ENCODE peak calls at places on chromosomes 6 and 20, in seven cellular contexts. One of them, this sample, is unnamed.

GRCh38 chr6:89952696-89953095 is 58.4 kb downstream of the GJA10 start:
- DNase-seq in IMR-90: peak
- DNase-seq in lower leg skin: no peak
- DNase-seq in H54: no peak
- DNase-seq in tibial nerve: no peak
- DNase-seq in breast epithelium: no peak
- DNase-seq in heart left ventricle: no peak
- DNase-seq in this sample: no peak

GRCh38 chr20:62258499-62259293 is 20.4 kb downstream of the OSBPL2 start:
- DNase-seq in IMR-90: peak
- DNase-seq in lower leg skin: no peak
- DNase-seq in H54: peak
- DNase-seq in tibial nerve: no peak
- DNase-seq in breast epithelium: no peak
- DNase-seq in heart left ventricle: peak
- DNase-seq in this sample: no peak

GRCh38 chr6:158039571-158040050 is 57.9 kb downstream of the SYNJ2 start:
- DNase-seq in IMR-90: peak
- DNase-seq in lower leg skin: no peak
- DNase-seq in H54: no peak
- DNase-seq in tibial nerve: no peak
- DNase-seq in breast epithelium: no peak
- DNase-seq in heart left ventricle: peak
- DNase-seq in this sample: no peak

GRCh38 chr20:8510808-8511207 is 378.7 kb downstream of the PLCB1 start:
- DNase-seq in IMR-90: no peak
- DNase-seq in lower leg skin: no peak
- DNase-seq in H54: no peak
- DNase-seq in tibial nerve: no peak
- DNase-seq in breast epithelium: no peak
- DNase-seq in heart left ventricle: no peak
- DNase-seq in this sample: no peak

GRCh38 chr6:54299542-54300269 is 8.5 kb upstream of the TINAG start:
- DNase-seq in IMR-90: peak
- DNase-seq in lower leg skin: no peak
- DNase-seq in H54: no peak
- DNase-seq in tibial nerve: no peak
- DNase-seq in breast epithelium: no peak
- DNase-seq in heart left ventricle: no peak
- DNase-seq in this sample: no peak

GRCh38 chr6:49713346-49713745 is at the start of gene CRISP2:
- DNase-seq in IMR-90: no peak
- DNase-seq in lower leg skin: no peak
- DNase-seq in H54: no peak
- DNase-seq in tibial nerve: no peak
- DNase-seq in breast epithelium: no peak
- DNase-seq in heart left ventricle: no peak
- DNase-seq in this sample: no peak

GRCh38 chr6:21414065-21414464 is 179.5 kb upstream of the SOX4 start:
- DNase-seq in IMR-90: no peak
- DNase-seq in lower leg skin: no peak
- DNase-seq in H54: no peak
- DNase-seq in tibial nerve: no peak
- DNase-seq in breast epithelium: no peak
- DNase-seq in heart left ventricle: no peak
- DNase-seq in this sample: no peak

GRCh38 chr6:143166247-143166695 is 105.6 kb downstream of the AIG1 start:
- DNase-seq in IMR-90: no peak
- DNase-seq in lower leg skin: no peak
- DNase-seq in H54: no peak
- DNase-seq in tibial nerve: no peak
- DNase-seq in breast epithelium: no peak
- DNase-seq in heart left ventricle: no peak
- DNase-seq in this sample: no peak

GRCh38 chr6:127515234-127515793 is 3.8 kb downstream of the MTCL3 start:
- DNase-seq in IMR-90: no peak
- DNase-seq in lower leg skin: no peak
- DNase-seq in H54: no peak
- DNase-seq in tibial nerve: no peak
- DNase-seq in breast epithelium: no peak
- DNase-seq in heart left ventricle: no peak
- DNase-seq in this sample: peak

GRCh38 chr6:136566007-136566487 is 15.8 kb upstream of the MAP7 start:
- DNase-seq in IMR-90: no peak
- DNase-seq in lower leg skin: no peak
- DNase-seq in H54: no peak
- DNase-seq in tibial nerve: no peak
- DNase-seq in breast epithelium: no peak
- DNase-seq in heart left ventricle: peak
- DNase-seq in this sample: no peak

GRCh38 chr6:16146527-16146955 is 17.7 kb downstream of the MYLIP start:
- DNase-seq in IMR-90: no peak
- DNase-seq in lower leg skin: no peak
- DNase-seq in H54: no peak
- DNase-seq in tibial nerve: no peak
- DNase-seq in breast epithelium: no peak
- DNase-seq in heart left ventricle: no peak
- DNase-seq in this sample: no peak

GRCh38 chr6:28811873-28812272 is 111.9 kb downstream of the TRIM27 start:
- DNase-seq in IMR-90: peak
- DNase-seq in lower leg skin: no peak
- DNase-seq in H54: no peak
- DNase-seq in tibial nerve: no peak
- DNase-seq in breast epithelium: no peak
- DNase-seq in heart left ventricle: no peak
- DNase-seq in this sample: no peak

GRCh38 chr6:71334768-71335167 is 46.2 kb downstream of the OGFRL1 start:
- DNase-seq in IMR-90: no peak
- DNase-seq in lower leg skin: no peak
- DNase-seq in H54: no peak
- DNase-seq in tibial nerve: no peak
- DNase-seq in breast epithelium: no peak
- DNase-seq in heart left ventricle: no peak
- DNase-seq in this sample: no peak

GRCh38 chr6:125811259-125811658 is 20.5 kb downstream of the NCOA7 start:
- DNase-seq in IMR-90: no peak
- DNase-seq in lower leg skin: no peak
- DNase-seq in H54: no peak
- DNase-seq in tibial nerve: no peak
- DNase-seq in breast epithelium: no peak
- DNase-seq in heart left ventricle: no peak
- DNase-seq in this sample: no peak

DNA sequence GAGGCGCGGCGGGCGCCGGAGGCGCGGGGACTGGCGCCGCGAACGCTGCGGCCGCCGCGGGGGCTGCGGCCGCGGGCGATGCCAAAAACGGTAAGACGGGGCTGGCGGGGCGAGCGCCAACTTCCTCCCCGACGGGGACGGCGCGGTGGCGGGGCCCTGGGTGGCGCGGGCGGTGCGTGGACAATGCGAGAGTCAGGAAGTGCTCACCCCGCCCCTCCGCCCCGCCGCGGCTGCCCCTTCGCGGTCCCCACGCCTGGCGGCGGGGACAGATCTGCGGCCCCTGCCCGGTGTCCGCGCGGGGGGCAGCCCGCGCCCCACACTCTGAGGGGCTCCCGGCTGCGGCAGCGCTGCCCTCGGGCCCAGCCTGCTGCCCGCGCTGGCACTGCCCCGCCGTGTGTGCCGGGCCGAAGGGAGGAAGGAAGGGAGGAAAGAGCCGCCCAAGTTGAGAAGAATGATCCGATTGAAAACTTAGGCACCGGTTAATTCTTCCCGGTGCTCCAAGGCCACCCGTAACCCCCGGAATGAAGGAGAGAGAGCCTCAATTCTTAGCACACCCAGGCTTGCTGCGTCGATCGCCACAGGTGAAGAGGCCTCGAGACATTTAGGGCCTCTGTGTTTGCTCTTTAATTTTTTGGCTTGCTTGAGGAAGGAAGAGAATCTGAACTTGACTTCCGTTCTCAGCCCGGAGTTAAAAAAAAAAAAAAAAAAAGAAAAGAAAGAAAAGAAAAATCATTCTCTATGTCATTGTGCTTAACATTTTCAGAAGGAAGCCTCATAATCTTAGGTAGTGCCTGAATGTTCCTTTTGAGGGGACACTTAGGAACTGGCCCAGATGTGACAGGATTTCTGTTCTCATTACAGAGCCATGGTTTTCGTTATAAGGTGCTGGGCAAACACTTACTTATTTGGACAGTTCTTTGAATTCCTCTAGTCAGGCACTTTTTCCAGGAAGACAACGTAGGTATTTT is 982 bp downstream of the HECA start:
- DNase-seq in IMR-90: peak
- DNase-seq in lower leg skin: peak
- DNase-seq in H54: peak
- DNase-seq in tibial nerve: no peak
- DNase-seq in breast epithelium: no peak
- DNase-seq in heart left ventricle: peak
- DNase-seq in this sample: peak
- TF ChIP-seq POLR2A in IMR-90: no peak
- TF ChIP-seq POLR2A in lower leg skin: no peak
- TF ChIP-seq POLR2A in H54: no peak
- TF ChIP-seq POLR2A in tibial nerve: no peak
- TF ChIP-seq POLR2A in breast epithelium: no peak
- TF ChIP-seq POLR2A in heart left ventricle: no peak
- TF ChIP-seq POLR2A in this sample: no peak

DNA sequence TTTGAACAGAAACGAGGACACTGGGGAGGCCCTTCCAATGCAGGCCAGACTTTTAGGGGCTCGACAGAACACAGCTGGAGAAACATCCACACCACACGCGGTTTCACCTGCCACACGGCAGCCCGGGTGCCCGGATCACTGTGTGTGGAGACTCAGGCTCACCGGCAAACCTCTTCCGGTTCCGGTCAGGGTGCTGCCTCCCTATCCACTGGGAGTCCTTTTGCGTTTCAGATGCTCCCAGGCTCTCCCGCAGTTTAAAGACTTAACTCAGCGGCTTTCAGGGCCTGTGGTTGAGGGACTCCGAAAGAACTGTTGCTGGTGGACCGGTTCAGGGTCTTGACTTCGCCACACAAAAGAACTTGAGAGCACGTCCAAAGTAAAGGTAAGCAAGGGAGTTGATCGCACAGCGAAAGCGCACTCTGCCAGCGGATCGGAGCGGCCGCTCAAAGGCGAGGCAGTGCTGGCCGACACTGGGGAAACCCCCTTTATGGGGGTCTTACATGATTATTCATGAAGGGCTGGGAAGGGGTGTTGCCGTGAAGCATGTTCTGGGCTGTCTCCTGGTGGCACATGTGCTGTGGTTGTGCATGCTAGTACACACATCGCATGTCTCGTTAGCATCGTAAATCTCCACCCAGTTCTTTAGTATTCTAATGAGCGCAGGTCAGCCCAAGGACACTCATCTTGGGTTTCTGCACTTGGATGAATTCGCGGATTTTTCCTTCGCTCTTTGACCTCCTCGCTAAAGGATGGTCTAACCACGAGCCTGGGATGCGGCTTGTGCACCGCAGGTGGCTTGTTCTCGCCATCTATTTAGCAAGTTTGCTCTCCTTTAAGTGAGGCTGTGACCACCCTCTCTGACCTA is 180.3 kb downstream of the CDH26 start:
- DNase-seq in IMR-90: peak
- DNase-seq in lower leg skin: no peak
- DNase-seq in H54: peak
- DNase-seq in tibial nerve: no peak
- DNase-seq in breast epithelium: no peak
- DNase-seq in heart left ventricle: peak
- DNase-seq in this sample: no peak
- TF ChIP-seq POLR2A in IMR-90: no peak
- TF ChIP-seq POLR2A in lower leg skin: no peak
- TF ChIP-seq POLR2A in H54: peak
- TF ChIP-seq POLR2A in tibial nerve: no peak
- TF ChIP-seq POLR2A in breast epithelium: no peak
- TF ChIP-seq POLR2A in heart left ventricle: no peak
- TF ChIP-seq POLR2A in this sample: no peak

GRCh38 chr6:34237722-34238506 is 1.2 kb downstream of the HMGA1 start:
- DNase-seq in IMR-90: peak
- DNase-seq in lower leg skin: no peak
- DNase-seq in H54: peak
- DNase-seq in tibial nerve: no peak
- DNase-seq in breast epithelium: no peak
- DNase-seq in heart left ventricle: no peak
- DNase-seq in this sample: peak
- TF ChIP-seq POLR2A in IMR-90: peak
- TF ChIP-seq POLR2A in lower leg skin: no peak
- TF ChIP-seq POLR2A in H54: no peak
- TF ChIP-seq POLR2A in tibial nerve: no peak
- TF ChIP-seq POLR2A in breast epithelium: no peak
- TF ChIP-seq POLR2A in heart left ventricle: no peak
- TF ChIP-seq POLR2A in this sample: no peak

GRCh38 chr6:10749734-10750133 is 2.1 kb downstream of the TMEM14B start:
- DNase-seq in IMR-90: no peak
- DNase-seq in lower leg skin: no peak
- DNase-seq in H54: no peak
- DNase-seq in tibial nerve: no peak
- DNase-seq in breast epithelium: no peak
- DNase-seq in heart left ventricle: no peak
- DNase-seq in this sample: no peak

GRCh38 chr6:10743514-10743913 is 4.1 kb upstream of the TMEM14B start:
- DNase-seq in IMR-90: no peak
- DNase-seq in lower leg skin: no peak
- DNase-seq in H54: no peak
- DNase-seq in tibial nerve: no peak
- DNase-seq in breast epithelium: no peak
- DNase-seq in heart left ventricle: no peak
- DNase-seq in this sample: no peak

GRCh38 chr6:10746915-10747250 is 722 bp upstream of the TMEM14B start:
- DNase-seq in IMR-90: no peak
- DNase-seq in lower leg skin: no peak
- DNase-seq in H54: no peak
- DNase-seq in tibial nerve: no peak
- DNase-seq in breast epithelium: no peak
- DNase-seq in heart left ventricle: no peak
- DNase-seq in this sample: no peak

GRCh38 chr6:10745116-10745515 is 2.5 kb upstream of the TMEM14B start:
- DNase-seq in IMR-90: no peak
- DNase-seq in lower leg skin: no peak
- DNase-seq in H54: no peak
- DNase-seq in tibial nerve: no peak
- DNase-seq in breast epithelium: no peak
- DNase-seq in heart left ventricle: no peak
- DNase-seq in this sample: no peak

DNA sequence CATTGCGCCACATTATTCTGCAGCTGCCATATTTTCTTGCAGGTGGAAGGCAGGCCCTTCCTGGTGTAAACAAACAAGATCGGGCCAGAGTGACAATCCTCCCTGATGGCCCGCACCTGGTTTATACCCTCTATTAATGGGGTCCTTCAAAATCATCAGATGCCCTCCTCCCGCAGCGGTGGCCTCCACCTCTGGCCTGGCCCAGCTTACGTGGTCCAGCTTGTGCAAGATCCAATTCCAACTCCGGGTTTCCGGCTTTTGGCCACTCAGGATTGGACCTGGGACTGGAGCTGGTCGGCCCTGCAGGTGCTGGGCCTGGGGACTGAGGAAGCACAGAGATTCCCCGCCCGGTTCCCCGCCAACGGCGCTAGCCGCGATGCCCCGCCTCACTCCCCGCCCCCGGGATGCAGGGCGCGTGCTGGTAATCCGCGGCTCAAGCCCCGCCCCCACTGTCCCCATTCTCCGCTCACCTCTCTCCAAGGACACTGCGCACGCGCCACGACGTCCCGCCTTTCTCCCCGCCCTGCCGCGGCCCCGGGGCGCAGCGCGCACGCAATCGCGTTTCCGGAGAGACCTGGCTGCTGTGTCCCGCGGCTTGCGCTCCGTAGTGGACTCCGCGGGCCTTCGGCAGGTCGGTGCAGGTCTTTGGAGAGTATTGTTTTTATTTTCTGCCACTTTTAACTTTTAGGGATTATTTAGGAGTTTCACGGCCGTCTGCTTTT is at the start of gene TMEM14B:
- DNase-seq in IMR-90: peak
- DNase-seq in lower leg skin: peak
- DNase-seq in H54: peak
- DNase-seq in tibial nerve: peak
- DNase-seq in breast epithelium: peak
- DNase-seq in heart left ventricle: peak
- DNase-seq in this sample: peak
- TF ChIP-seq POLR2A in IMR-90: peak
- TF ChIP-seq POLR2A in lower leg skin: no peak
- TF ChIP-seq POLR2A in H54: peak
- TF ChIP-seq POLR2A in tibial nerve: peak
- TF ChIP-seq POLR2A in breast epithelium: peak
- TF ChIP-seq POLR2A in heart left ventricle: no peak
- TF ChIP-seq POLR2A in this sample: peak

This sample was measured in GM12891.